ENCODE peak calls at places on chromosomes 5 and 9, in eight cellular contexts. One of them, this sample, is unnamed.
A peak's percentile ranks its signal among the peaks of the same experiment; 100 is the strongest.

GRCh38 chr9:22158983-22159382 is 149.9 kb upstream of the CDKN2B start:
- DNase-seq in CD8-positive, alpha-beta memory T cell: no peak
- DNase-seq in posterior cingulate gyrus: peak; percentile 21
- DNase-seq in AML-193: peak; percentile 88
- DNase-seq in activated CD4-positive, alpha-beta memory T cell treated with anti-CD3 and anti-CD28 coated beads for 36 hours: no peak
- DNase-seq in colonic mucosa: peak; percentile 34
- DNase-seq in fibroblast of the conjunctiva: peak; percentile 83
- DNase-seq in effector memory CD8-positive, alpha-beta T cell: no peak
- DNase-seq in this sample: no peak

GRCh38 chr5:137833463-137833862 is 34.2 kb upstream of the MYOT start:
- DNase-seq in AML-193: no peak
- DNase-seq in activated CD4-positive, alpha-beta memory T cell treated with anti-CD3 and anti-CD28 coated beads for 36 hours: no peak
- DNase-seq in posterior cingulate gyrus: no peak
- DNase-seq in CD8-positive, alpha-beta memory T cell: no peak
- DNase-seq in fibroblast of the conjunctiva: no peak
- DNase-seq in colonic mucosa: no peak
- DNase-seq in effector memory CD8-positive, alpha-beta T cell: no peak
- DNase-seq in this sample: no peak

GRCh38 chr9:93297659-93298497 is 113.9 kb downstream of the WNK2 start:
- DNase-seq in CD8-positive, alpha-beta memory T cell: no peak
- DNase-seq in colonic mucosa: peak; percentile 49
- DNase-seq in effector memory CD8-positive, alpha-beta T cell: no peak
- DNase-seq in activated CD4-positive, alpha-beta memory T cell treated with anti-CD3 and anti-CD28 coated beads for 36 hours: no peak
- DNase-seq in AML-193: no peak
- DNase-seq in posterior cingulate gyrus: no peak
- DNase-seq in fibroblast of the conjunctiva: no peak
- DNase-seq in this sample: no peak

GRCh38 chr9:34380034-34380510 is 3.4 kb upstream of the MYORG start:
- DNase-seq in CD8-positive, alpha-beta memory T cell: no peak
- DNase-seq in activated CD4-positive, alpha-beta memory T cell treated with anti-CD3 and anti-CD28 coated beads for 36 hours: peak; percentile 17
- DNase-seq in colonic mucosa: peak; percentile 42
- DNase-seq in AML-193: no peak
- DNase-seq in fibroblast of the conjunctiva: no peak
- DNase-seq in posterior cingulate gyrus: no peak
- DNase-seq in effector memory CD8-positive, alpha-beta T cell: no peak
- DNase-seq in this sample: no peak

GRCh38 chr9:21856301-21857094 is 54.1 kb downstream of the MTAP start:
- DNase-seq in activated CD4-positive, alpha-beta memory T cell treated with anti-CD3 and anti-CD28 coated beads for 36 hours: no peak
- DNase-seq in effector memory CD8-positive, alpha-beta T cell: no peak
- DNase-seq in CD8-positive, alpha-beta memory T cell: no peak
- DNase-seq in AML-193: no peak
- DNase-seq in colonic mucosa: no peak
- DNase-seq in fibroblast of the conjunctiva: peak; percentile 49
- DNase-seq in posterior cingulate gyrus: no peak
- DNase-seq in this sample: no peak

GRCh38 chr9:93133641-93134017 is 422 bp downstream of the NINJ1 start:
- DNase-seq in activated CD4-positive, alpha-beta memory T cell treated with anti-CD3 and anti-CD28 coated beads for 36 hours: peak; percentile 81
- DNase-seq in effector memory CD8-positive, alpha-beta T cell: peak; percentile 66
- DNase-seq in fibroblast of the conjunctiva: no peak
- DNase-seq in posterior cingulate gyrus: peak; percentile 63
- DNase-seq in CD8-positive, alpha-beta memory T cell: peak; percentile 49
- DNase-seq in AML-193: peak; percentile 33
- DNase-seq in colonic mucosa: peak; percentile 81
- DNase-seq in this sample: peak; percentile 67

GRCh38 chr5:27810458-27810857 is 772.1 kb upstream of the CDH9 start:
- DNase-seq in colonic mucosa: no peak
- DNase-seq in posterior cingulate gyrus: no peak
- DNase-seq in AML-193: no peak
- DNase-seq in fibroblast of the conjunctiva: peak; percentile 2
- DNase-seq in activated CD4-positive, alpha-beta memory T cell treated with anti-CD3 and anti-CD28 coated beads for 36 hours: no peak
- DNase-seq in effector memory CD8-positive, alpha-beta T cell: no peak
- DNase-seq in CD8-positive, alpha-beta memory T cell: no peak
- DNase-seq in this sample: no peak

GRCh38 chr9:37538099-37538498 is 38.1 kb downstream of the FBXO10 start:
- DNase-seq in fibroblast of the conjunctiva: no peak
- DNase-seq in CD8-positive, alpha-beta memory T cell: no peak
- DNase-seq in effector memory CD8-positive, alpha-beta T cell: no peak
- DNase-seq in posterior cingulate gyrus: no peak
- DNase-seq in AML-193: no peak
- DNase-seq in colonic mucosa: no peak
- DNase-seq in activated CD4-positive, alpha-beta memory T cell treated with anti-CD3 and anti-CD28 coated beads for 36 hours: no peak
- DNase-seq in this sample: no peak

GRCh38 chr9:34179528-34180138 is 790 bp downstream of the UBAP1 start:
- DNase-seq in CD8-positive, alpha-beta memory T cell: no peak
- DNase-seq in AML-193: peak; percentile 34
- DNase-seq in colonic mucosa: peak; percentile 63
- DNase-seq in fibroblast of the conjunctiva: no peak
- DNase-seq in effector memory CD8-positive, alpha-beta T cell: no peak
- DNase-seq in activated CD4-positive, alpha-beta memory T cell treated with anti-CD3 and anti-CD28 coated beads for 36 hours: no peak
- DNase-seq in posterior cingulate gyrus: no peak
- DNase-seq in this sample: no peak

GRCh38 chr9:135131488-135131887 is 44.0 kb downstream of the OLFM1 start:
- DNase-seq in colonic mucosa: no peak
- DNase-seq in CD8-positive, alpha-beta memory T cell: no peak
- DNase-seq in activated CD4-positive, alpha-beta memory T cell treated with anti-CD3 and anti-CD28 coated beads for 36 hours: no peak
- DNase-seq in posterior cingulate gyrus: no peak
- DNase-seq in effector memory CD8-positive, alpha-beta T cell: no peak
- DNase-seq in fibroblast of the conjunctiva: no peak
- DNase-seq in AML-193: no peak
- DNase-seq in this sample: no peak

GRCh38 chr5:141879941-141880738 is 1.9 kb upstream of the PCDH1 start:
- DNase-seq in AML-193: no peak
- DNase-seq in CD8-positive, alpha-beta memory T cell: no peak
- DNase-seq in posterior cingulate gyrus: peak; percentile 57
- DNase-seq in effector memory CD8-positive, alpha-beta T cell: no peak
- DNase-seq in colonic mucosa: no peak
- DNase-seq in activated CD4-positive, alpha-beta memory T cell treated with anti-CD3 and anti-CD28 coated beads for 36 hours: no peak
- DNase-seq in fibroblast of the conjunctiva: no peak
- DNase-seq in this sample: no peak

GRCh38 chr5:64690417-64691151 is at the start of gene SHISAL2B:
- DNase-seq in CD8-positive, alpha-beta memory T cell: no peak
- DNase-seq in effector memory CD8-positive, alpha-beta T cell: no peak
- DNase-seq in colonic mucosa: no peak
- DNase-seq in activated CD4-positive, alpha-beta memory T cell treated with anti-CD3 and anti-CD28 coated beads for 36 hours: no peak
- DNase-seq in posterior cingulate gyrus: no peak
- DNase-seq in AML-193: no peak
- DNase-seq in fibroblast of the conjunctiva: no peak
- DNase-seq in this sample: peak; percentile 36

GRCh38 chr5:90709323-90710148 is 150.9 kb downstream of the ADGRV1 start:
- DNase-seq in colonic mucosa: peak; percentile 29
- DNase-seq in posterior cingulate gyrus: peak; percentile 18
- DNase-seq in CD8-positive, alpha-beta memory T cell: no peak
- DNase-seq in AML-193: peak; percentile 9
- DNase-seq in fibroblast of the conjunctiva: peak; percentile 13
- DNase-seq in activated CD4-positive, alpha-beta memory T cell treated with anti-CD3 and anti-CD28 coated beads for 36 hours: peak; percentile 10
- DNase-seq in effector memory CD8-positive, alpha-beta T cell: no peak
- DNase-seq in this sample: peak; percentile 10

GRCh38 chr5:103901885-103902284 is 339.3 kb upstream of the NUDT12 start:
- DNase-seq in CD8-positive, alpha-beta memory T cell: no peak
- DNase-seq in colonic mucosa: no peak
- DNase-seq in activated CD4-positive, alpha-beta memory T cell treated with anti-CD3 and anti-CD28 coated beads for 36 hours: no peak
- DNase-seq in AML-193: no peak
- DNase-seq in effector memory CD8-positive, alpha-beta T cell: no peak
- DNase-seq in fibroblast of the conjunctiva: no peak
- DNase-seq in posterior cingulate gyrus: no peak
- DNase-seq in this sample: no peak

GRCh38 chr5:59412428-59412827 is 481.1 kb downstream of the PDE4D start:
- DNase-seq in posterior cingulate gyrus: no peak
- DNase-seq in activated CD4-positive, alpha-beta memory T cell treated with anti-CD3 and anti-CD28 coated beads for 36 hours: no peak
- DNase-seq in fibroblast of the conjunctiva: no peak
- DNase-seq in colonic mucosa: no peak
- DNase-seq in AML-193: no peak
- DNase-seq in effector memory CD8-positive, alpha-beta T cell: no peak
- DNase-seq in CD8-positive, alpha-beta memory T cell: no peak
- DNase-seq in this sample: no peak

GRCh38 chr5:132419517-132420468 is 50.3 kb downstream of the SLC22A5 start:
- DNase-seq in activated CD4-positive, alpha-beta memory T cell treated with anti-CD3 and anti-CD28 coated beads for 36 hours: peak; percentile 78
- DNase-seq in fibroblast of the conjunctiva: peak; percentile 58
- DNase-seq in posterior cingulate gyrus: peak; percentile 68
- DNase-seq in colonic mucosa: peak; percentile 79
- DNase-seq in effector memory CD8-positive, alpha-beta T cell: peak; percentile 50
- DNase-seq in AML-193: peak; percentile 69
- DNase-seq in CD8-positive, alpha-beta memory T cell: peak; percentile 65
- DNase-seq in this sample: peak; percentile 61

GRCh38 chr9:74577956-74578355 is 80.8 kb downstream of the RORB start:
- DNase-seq in colonic mucosa: no peak
- DNase-seq in activated CD4-positive, alpha-beta memory T cell treated with anti-CD3 and anti-CD28 coated beads for 36 hours: no peak
- DNase-seq in CD8-positive, alpha-beta memory T cell: no peak
- DNase-seq in AML-193: peak; percentile 17
- DNase-seq in fibroblast of the conjunctiva: peak; percentile 5
- DNase-seq in effector memory CD8-positive, alpha-beta T cell: no peak
- DNase-seq in posterior cingulate gyrus: no peak
- DNase-seq in this sample: no peak

GRCh38 chr9:113589407-113589806 is 125.9 kb downstream of the RGS3 start:
- DNase-seq in fibroblast of the conjunctiva: no peak
- DNase-seq in activated CD4-positive, alpha-beta memory T cell treated with anti-CD3 and anti-CD28 coated beads for 36 hours: no peak
- DNase-seq in CD8-positive, alpha-beta memory T cell: no peak
- DNase-seq in posterior cingulate gyrus: no peak
- DNase-seq in colonic mucosa: no peak
- DNase-seq in AML-193: no peak
- DNase-seq in effector memory CD8-positive, alpha-beta T cell: no peak
- DNase-seq in this sample: no peak

GRCh38 chr9:98097836-98098235 is 21.2 kb downstream of the TRIM14 start:
- DNase-seq in CD8-positive, alpha-beta memory T cell: no peak
- DNase-seq in fibroblast of the conjunctiva: no peak
- DNase-seq in effector memory CD8-positive, alpha-beta T cell: no peak
- DNase-seq in activated CD4-positive, alpha-beta memory T cell treated with anti-CD3 and anti-CD28 coated beads for 36 hours: peak; percentile 80
- DNase-seq in AML-193: no peak
- DNase-seq in colonic mucosa: no peak
- DNase-seq in posterior cingulate gyrus: no peak
- DNase-seq in this sample: no peak

GRCh38 chr9:123401879-123402513 is 46.0 kb downstream of the CRB2 start:
- DNase-seq in CD8-positive, alpha-beta memory T cell: no peak
- DNase-seq in posterior cingulate gyrus: peak; percentile 48
- DNase-seq in AML-193: peak; percentile 22
- DNase-seq in fibroblast of the conjunctiva: peak; percentile 34
- DNase-seq in effector memory CD8-positive, alpha-beta T cell: no peak
- DNase-seq in colonic mucosa: peak; percentile 50
- DNase-seq in activated CD4-positive, alpha-beta memory T cell treated with anti-CD3 and anti-CD28 coated beads for 36 hours: peak; percentile 30
- DNase-seq in this sample: peak; percentile 27

GRCh38 chr5:4212071-4212739 is 616.6 kb downstream of the IRX1 start:
- DNase-seq in colonic mucosa: no peak
- DNase-seq in effector memory CD8-positive, alpha-beta T cell: no peak
- DNase-seq in activated CD4-positive, alpha-beta memory T cell treated with anti-CD3 and anti-CD28 coated beads for 36 hours: no peak
- DNase-seq in fibroblast of the conjunctiva: no peak
- DNase-seq in AML-193: no peak
- DNase-seq in CD8-positive, alpha-beta memory T cell: no peak
- DNase-seq in posterior cingulate gyrus: no peak
- DNase-seq in this sample: no peak

GRCh38 chr9:96641514-96641913 is 13.6 kb downstream of the PRXL2C start:
- DNase-seq in CD8-positive, alpha-beta memory T cell: no peak
- DNase-seq in effector memory CD8-positive, alpha-beta T cell: no peak
- DNase-seq in AML-193: no peak
- DNase-seq in colonic mucosa: no peak
- DNase-seq in activated CD4-positive, alpha-beta memory T cell treated with anti-CD3 and anti-CD28 coated beads for 36 hours: no peak
- DNase-seq in fibroblast of the conjunctiva: no peak
- DNase-seq in posterior cingulate gyrus: no peak
- DNase-seq in this sample: no peak

GRCh38 chr9:111118256-111118950 is 80.1 kb upstream of the LPAR1 start:
- DNase-seq in activated CD4-positive, alpha-beta memory T cell treated with anti-CD3 and anti-CD28 coated beads for 36 hours: no peak
- DNase-seq in posterior cingulate gyrus: no peak
- DNase-seq in fibroblast of the conjunctiva: no peak
- DNase-seq in AML-193: no peak
- DNase-seq in colonic mucosa: no peak
- DNase-seq in effector memory CD8-positive, alpha-beta T cell: no peak
- DNase-seq in CD8-positive, alpha-beta memory T cell: no peak
- DNase-seq in this sample: no peak

GRCh38 chr5:16784088-16784487 is 152.0 kb downstream of the MYO10 start:
- DNase-seq in colonic mucosa: no peak
- DNase-seq in effector memory CD8-positive, alpha-beta T cell: no peak
- DNase-seq in AML-193: no peak
- DNase-seq in posterior cingulate gyrus: no peak
- DNase-seq in activated CD4-positive, alpha-beta memory T cell treated with anti-CD3 and anti-CD28 coated beads for 36 hours: no peak
- DNase-seq in CD8-positive, alpha-beta memory T cell: no peak
- DNase-seq in fibroblast of the conjunctiva: no peak
- DNase-seq in this sample: no peak

GRCh38 chr9:86557063-86557766 is 203.0 kb upstream of the TUT7 start:
- DNase-seq in fibroblast of the conjunctiva: peak; percentile 55
- DNase-seq in activated CD4-positive, alpha-beta memory T cell treated with anti-CD3 and anti-CD28 coated beads for 36 hours: no peak
- DNase-seq in AML-193: no peak
- DNase-seq in CD8-positive, alpha-beta memory T cell: no peak
- DNase-seq in colonic mucosa: no peak
- DNase-seq in effector memory CD8-positive, alpha-beta T cell: no peak
- DNase-seq in posterior cingulate gyrus: no peak
- DNase-seq in this sample: no peak

GRCh38 chr5:30099634-30100033 is 1093.9 kb upstream of the CDH6 start:
- DNase-seq in CD8-positive, alpha-beta memory T cell: no peak
- DNase-seq in colonic mucosa: no peak
- DNase-seq in AML-193: no peak
- DNase-seq in effector memory CD8-positive, alpha-beta T cell: no peak
- DNase-seq in activated CD4-positive, alpha-beta memory T cell treated with anti-CD3 and anti-CD28 coated beads for 36 hours: no peak
- DNase-seq in posterior cingulate gyrus: no peak
- DNase-seq in fibroblast of the conjunctiva: peak; percentile 16
- DNase-seq in this sample: no peak

GRCh38 chr5:23139338-23140171 is 286.4 kb upstream of the CDH12 start:
- DNase-seq in CD8-positive, alpha-beta memory T cell: no peak
- DNase-seq in colonic mucosa: no peak
- DNase-seq in effector memory CD8-positive, alpha-beta T cell: no peak
- DNase-seq in AML-193: peak; percentile 9
- DNase-seq in fibroblast of the conjunctiva: peak; percentile 4
- DNase-seq in posterior cingulate gyrus: no peak
- DNase-seq in activated CD4-positive, alpha-beta memory T cell treated with anti-CD3 and anti-CD28 coated beads for 36 hours: no peak
- DNase-seq in this sample: no peak

GRCh38 chr5:76715734-76716455 is at the start of gene F2R:
- DNase-seq in fibroblast of the conjunctiva: peak; percentile 57
- DNase-seq in activated CD4-positive, alpha-beta memory T cell treated with anti-CD3 and anti-CD28 coated beads for 36 hours: peak; percentile 65
- DNase-seq in CD8-positive, alpha-beta memory T cell: peak; percentile 21
- DNase-seq in colonic mucosa: peak; percentile 64
- DNase-seq in posterior cingulate gyrus: no peak
- DNase-seq in AML-193: peak; percentile 14
- DNase-seq in effector memory CD8-positive, alpha-beta T cell: peak; percentile 62
- DNase-seq in this sample: peak; percentile 62

GRCh38 chr5:83899351-83899970 is 178.8 kb upstream of the HAPLN1 start:
- DNase-seq in activated CD4-positive, alpha-beta memory T cell treated with anti-CD3 and anti-CD28 coated beads for 36 hours: no peak
- DNase-seq in AML-193: no peak
- DNase-seq in posterior cingulate gyrus: no peak
- DNase-seq in colonic mucosa: no peak
- DNase-seq in effector memory CD8-positive, alpha-beta T cell: no peak
- DNase-seq in CD8-positive, alpha-beta memory T cell: no peak
- DNase-seq in fibroblast of the conjunctiva: no peak
- DNase-seq in this sample: no peak

GRCh38 chr9:7121055-7121454 is 363.3 kb downstream of the KDM4C start:
- DNase-seq in effector memory CD8-positive, alpha-beta T cell: no peak
- DNase-seq in fibroblast of the conjunctiva: no peak
- DNase-seq in activated CD4-positive, alpha-beta memory T cell treated with anti-CD3 and anti-CD28 coated beads for 36 hours: no peak
- DNase-seq in colonic mucosa: no peak
- DNase-seq in AML-193: no peak
- DNase-seq in CD8-positive, alpha-beta memory T cell: no peak
- DNase-seq in posterior cingulate gyrus: no peak
- DNase-seq in this sample: no peak

GRCh38 chr5:2212481-2212880 is 329.8 kb upstream of the IRX4 start:
- DNase-seq in AML-193: no peak
- DNase-seq in fibroblast of the conjunctiva: no peak
- DNase-seq in effector memory CD8-positive, alpha-beta T cell: no peak
- DNase-seq in CD8-positive, alpha-beta memory T cell: no peak
- DNase-seq in colonic mucosa: no peak
- DNase-seq in activated CD4-positive, alpha-beta memory T cell treated with anti-CD3 and anti-CD28 coated beads for 36 hours: no peak
- DNase-seq in posterior cingulate gyrus: no peak
- DNase-seq in this sample: no peak

GRCh38 chr9:93112116-93112863 is 16.3 kb downstream of the CARD19 start:
- DNase-seq in fibroblast of the conjunctiva: no peak
- DNase-seq in AML-193: no peak
- DNase-seq in effector memory CD8-positive, alpha-beta T cell: no peak
- DNase-seq in posterior cingulate gyrus: no peak
- DNase-seq in colonic mucosa: no peak
- DNase-seq in activated CD4-positive, alpha-beta memory T cell treated with anti-CD3 and anti-CD28 coated beads for 36 hours: no peak
- DNase-seq in CD8-positive, alpha-beta memory T cell: no peak
- DNase-seq in this sample: no peak

GRCh38 chr5:74257645-74258328 is 382.7 kb downstream of the ENC1 start:
- DNase-seq in posterior cingulate gyrus: no peak
- DNase-seq in fibroblast of the conjunctiva: no peak
- DNase-seq in activated CD4-positive, alpha-beta memory T cell treated with anti-CD3 and anti-CD28 coated beads for 36 hours: no peak
- DNase-seq in colonic mucosa: peak; percentile 88
- DNase-seq in effector memory CD8-positive, alpha-beta T cell: no peak
- DNase-seq in CD8-positive, alpha-beta memory T cell: no peak
- DNase-seq in AML-193: peak; percentile 76
- DNase-seq in this sample: no peak

GRCh38 chr5:56059854-56060253 is 65.1 kb upstream of the IL6ST start:
- DNase-seq in activated CD4-positive, alpha-beta memory T cell treated with anti-CD3 and anti-CD28 coated beads for 36 hours: no peak
- DNase-seq in effector memory CD8-positive, alpha-beta T cell: no peak
- DNase-seq in posterior cingulate gyrus: no peak
- DNase-seq in colonic mucosa: no peak
- DNase-seq in CD8-positive, alpha-beta memory T cell: no peak
- DNase-seq in fibroblast of the conjunctiva: no peak
- DNase-seq in AML-193: no peak
- DNase-seq in this sample: no peak

This sample was measured in progenitor cell of endocrine pancreas.